ENCODE peak calls at places on chromosomes 5 and 9, in eight cellular contexts. U is sigmoid colon, F is IMR-90, Q is transverse colon, J is heart left ventricle, W is gastrocnemius medialis, X is uterus, T is upper lobe of left lung. L is an unnamed sample.

GRCh38 chr5:134236208-134236761 is 10.4 kb upstream of the PPP2CA start:
- DNase-seq in W (no peak), U (no peak), J (peak; percentile 50), X (peak; percentile 33), T (no peak), F (peak; percentile 47), Q (no peak), L (no peak)

GRCh38 chr9:72665421-72665820 is 144.0 kb downstream of the TMC1 start:
- DNase-seq in Q (no peak), X (no peak), F (peak; percentile 23), W (no peak), T (no peak), U (no peak), J (no peak), L (no peak)

GRCh38 chr9:137281345-137282116 is 4.0 kb downstream of the TOR4A start:
- DNase-seq in Q (no peak), T (no peak), U (no peak), X (no peak), F (no peak), W (no peak), J (peak; percentile 26), L (no peak)

GRCh38 chr9:69758981-69759477 is 782 bp downstream of the PTAR1 start:
- DNase-seq in W (no peak), T (no peak), Q (no peak), U (no peak), F (no peak), J (no peak), X (no peak), L (no peak)

GRCh38 chr5:43400082-43400481 is 12.1 kb downstream of the CCL28 start:
- DNase-seq in F (peak; percentile 21), Q (no peak), J (no peak), X (no peak), T (no peak), U (no peak), W (no peak), L (no peak)

GRCh38 chr9:3398232-3398648 is 127.6 kb downstream of the RFX3 start:
- DNase-seq in U (no peak), F (no peak), W (no peak), Q (no peak), T (no peak), X (no peak), J (no peak), L (no peak)

GRCh38 chr9:77922587-77922986 is 109.0 kb downstream of the GNAQ start:
- DNase-seq in Q (no peak), J (no peak), U (no peak), F (no peak), T (no peak), X (no peak), W (no peak), L (no peak)

GRCh38 chr5:956941-957729 is 51.5 kb upstream of the NKD2 start:
- DNase-seq in X (no peak), J (peak; percentile 37), W (no peak), Q (no peak), F (peak; percentile 90), U (no peak), T (no peak), L (no peak)

GRCh38 chr9:114446036-114446435 is 58.3 kb upstream of the AKNA start:
- DNase-seq in X (no peak), Q (no peak), U (no peak), W (no peak), T (no peak), J (no peak), F (peak; percentile 37), L (no peak)

GRCh38 chr9:124260769-124261603 is 3.2 kb downstream of the NEK6 start:
- DNase-seq in J (no peak), Q (peak; percentile 57), F (peak; percentile 69), W (no peak), T (peak; percentile 75), X (no peak), U (no peak), L (no peak)

GRCh38 chr5:145237843-145238242 is 597.3 kb downstream of the PRELID2 start:
- DNase-seq in F (peak; percentile 24), T (no peak), X (no peak), U (no peak), W (no peak), J (no peak), Q (peak; percentile 22), L (no peak)

GRCh38 chr5:109053995-109054417 is 306.3 kb downstream of the FER start:
- DNase-seq in U (no peak), J (no peak), T (no peak), Q (no peak), X (no peak), W (no peak), F (peak; percentile 92), L (no peak)

GRCh38 chr9:108704156-108704852 is 151.5 kb downstream of the ACTL7B start:
- DNase-seq in F (no peak), Q (no peak), W (no peak), U (no peak), T (no peak), X (no peak), J (no peak), L (no peak)

GRCh38 chr9:95381243-95381642 is 63.7 kb upstream of the FANCC start:
- DNase-seq in Q (no peak), F (peak; percentile 48), J (no peak), X (no peak), U (no peak), W (no peak), T (no peak), L (no peak)

GRCh38 chr5:10744681-10745080 is 16.4 kb downstream of the DAP start:
- DNase-seq in F (no peak), X (no peak), U (no peak), J (no peak), Q (no peak), T (no peak), W (no peak), L (no peak)

GRCh38 chr9:14365667-14366066 is 51.7 kb upstream of the NFIB start:
- DNase-seq in U (no peak), W (no peak), X (no peak), Q (no peak), T (no peak), F (peak; percentile 55), J (no peak), L (no peak)

GRCh38 chr9:88578486-88579362 is 43.7 kb downstream of the NXNL2 start:
- DNase-seq in J (peak; percentile 70), T (peak; percentile 89), Q (peak; percentile 85), U (peak; percentile 89), X (peak; percentile 79), W (peak; percentile 38), F (peak; percentile 69), L (peak; percentile 96)

GRCh38 chr5:125026900-125027731 is 280.7 kb upstream of the ZNF608 start:
- DNase-seq in X (no peak), Q (peak; percentile 24), F (no peak), W (no peak), T (peak; percentile 73), U (no peak), J (no peak), L (no peak)

GRCh38 chr5:140828402-140828737 is 610 bp downstream of the PCDHA6 start:
- DNase-seq in Q (no peak), J (no peak), U (no peak), F (no peak), X (no peak), W (no peak), T (no peak), L (no peak)

GRCh38 chr9:16333697-16334096 is 536.8 kb downstream of the BNC2 start:
- DNase-seq in F (no peak), W (no peak), X (no peak), Q (no peak), J (no peak), U (no peak), T (no peak), L (no peak)

GRCh38 chr9:115261656-115262081 is 143.7 kb upstream of the TNC start:
- DNase-seq in F (peak; percentile 63), J (no peak), U (no peak), Q (no peak), T (no peak), W (no peak), X (no peak), L (no peak)

GRCh38 chr5:67249590-67249895 is 52.9 kb upstream of the CD180 start:
- DNase-seq in Q (no peak), X (no peak), J (no peak), W (no peak), U (no peak), T (no peak), F (no peak), L (no peak)

GRCh38 chr9:68705636-68706578 is 867 bp downstream of the PIP5K1B start:
- DNase-seq in W (peak; percentile 16), Q (peak; percentile 67), J (peak; percentile 64), X (no peak), U (peak; percentile 63), T (no peak), F (no peak), L (peak; percentile 80)

DNA sequence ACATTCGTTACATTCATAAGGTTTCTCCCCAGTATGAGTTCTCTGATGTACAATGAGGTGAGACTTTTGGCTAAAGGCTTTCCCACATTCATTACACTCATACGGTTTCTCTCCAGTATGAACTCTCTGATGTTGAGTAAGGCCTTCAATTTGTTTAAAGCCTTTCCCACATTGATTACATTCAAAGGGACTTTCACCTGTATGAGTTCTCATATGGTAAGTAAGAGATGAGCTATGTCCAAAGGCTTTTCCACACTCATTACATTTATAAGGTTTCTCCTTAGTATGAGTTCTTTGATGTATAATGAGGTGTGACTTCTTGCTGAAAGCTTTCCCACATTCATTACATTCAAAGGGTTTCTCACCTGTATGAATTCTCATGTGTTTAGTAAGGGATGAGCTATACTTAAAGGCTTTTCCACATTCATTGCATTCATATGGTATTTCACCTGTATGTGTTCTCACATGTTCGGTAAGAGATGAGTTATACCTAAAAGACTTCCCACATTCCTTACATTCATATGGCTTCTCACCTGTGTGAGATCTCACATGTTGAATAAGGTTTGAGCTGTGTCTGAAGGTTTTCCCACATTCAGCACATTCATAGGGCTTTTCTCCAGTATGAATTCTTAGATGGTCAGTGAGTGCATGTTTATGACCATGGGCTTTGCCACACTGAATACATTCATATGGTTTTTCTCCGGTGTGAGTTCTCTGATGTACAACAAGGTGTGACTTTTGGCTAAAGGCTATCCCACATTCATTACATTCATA is 13.5 kb downstream of the ZFP37 start:
- DNase-seq in F (no peak), X (no peak), Q (no peak), J (no peak), W (no peak), U (no peak), T (no peak), L (no peak)
- H3K9me3 ChIP-seq in F (peaks cover 67% of the 10 kb centered on the region), X (peaks cover 7% of the 10 kb centered on the region), Q (peaks cover 97% of the 10 kb centered on the region), J (peaks cover 100% of the 10 kb centered on the region), W (peaks cover 44% of the 10 kb centered on the region), U (peaks cover 57% of the 10 kb centered on the region), T (peaks cover 100% of the 10 kb centered on the region), L (peaks cover 43% of the 10 kb centered on the region)

GRCh38 chr9:97660345-97660744 is 26.7 kb downstream of the NCBP1 start:
- DNase-seq in U (no peak), W (no peak), J (no peak), T (no peak), X (no peak), F (no peak), Q (no peak), L (no peak)
- H3K36me3 ChIP-seq in U (peaks cover 96% of the 10 kb centered on the region), W (peaks cover 91% of the 10 kb centered on the region), J (peaks cover 100% of the 10 kb centered on the region), T (peaks cover 100% of the 10 kb centered on the region), X (no peaks in the 10 kb centered on the region), F (peaks cover 43% of the 10 kb centered on the region), Q (no peaks in the 10 kb centered on the region), L (peaks cover 72% of the 10 kb centered on the region)

GRCh38 chr9:35489313-35490154 is at the start of gene RUSC2:
- DNase-seq in U (peak; percentile 94), T (peak; percentile 85), Q (peak; percentile 76), X (peak; percentile 85), F (peak; percentile 90), J (peak; percentile 91), W (peak; percentile 88), L (peak; percentile 94)
- TF ChIP-seq POLR2A in U (peak; percentile 46), T (peak; percentile 31), Q (peak; percentile 52), X (peak; percentile 62), F (peak; percentile 68), J (no peak), W (peak; percentile 86), L (peak; percentile 49)

GRCh38 chr5:179006564-179006963 is 11.4 kb upstream of the GRM6 start:
- DNase-seq in X (no peak), J (no peak), Q (no peak), T (no peak), F (no peak), W (no peak), U (no peak), L (no peak)
- H3K9me3 ChIP-seq in X (no peaks in the 10 kb centered on the region), J (peaks cover 34% of the 10 kb centered on the region), Q (no peaks in the 10 kb centered on the region), T (no peaks in the 10 kb centered on the region), F (peaks cover 2% of the 10 kb centered on the region), W (no peaks in the 10 kb centered on the region), U (peaks cover 3% of the 10 kb centered on the region), L (peaks cover 35% of the 10 kb centered on the region)

L was measured in esophagus muscularis mucosa.